ENCODE peak calls at places on chromosomes 12 and 14, in four cellular contexts. M, H, A and C are unnamed samples. For H3K4me1, the result is how much of the 10 kb centered on the place peaks cover.

GRCh38 chr14:32559595-32559994 is 230.5 kb downstream of the AKAP6 start:
- DNase-seq in H (no peak), M (peak), A (no peak), C (no peak)

GRCh38 chr12:26122681-26123481 is 2.0 kb downstream of the BHLHE41 start:
- DNase-seq in M (peak), H (peak), A (peak), C (peak)

GRCh38 chr12:46692606-46693005 is 133.2 kb downstream of the SLC38A4 start:
- DNase-seq in H (no peak), A (no peak), M (no peak), C (no peak)

GRCh38 chr14:56471056-56471455 is 108.5 kb upstream of the TMEM260 start:
- DNase-seq in A (no peak), H (no peak), M (no peak), C (no peak)

GRCh38 chr14:71555654-71556559 is 376.3 kb upstream of the RGS6 start:
- DNase-seq in M (peak), A (peak), H (no peak), C (peak)

GRCh38 chr14:22422238-22422637 is 166.8 kb downstream of the DAD1 start:
- DNase-seq in A (no peak), H (no peak), M (no peak), C (no peak)

GRCh38 chr12:13039557-13039956 is 4.6 kb upstream of the FAM234B start:
- DNase-seq in H (no peak), M (no peak), A (peak), C (no peak)

GRCh38 chr12:92933606-92934005 is 4.5 kb upstream of the EEA1 start:
- DNase-seq in H (no peak), M (no peak), A (no peak), C (no peak)

GRCh38 chr12:3271146-3271545 is 194.0 kb downstream of the TSPAN9 start:
- DNase-seq in A (no peak), M (no peak), H (no peak), C (no peak)

GRCh38 chr12:48001426-48002178 is 2.7 kb downstream of the COL2A1 start:
- DNase-seq in A (peak), M (peak), H (no peak), C (no peak)

GRCh38 chr12:49982246-49983229 is 9.8 kb downstream of the AQP6 start:
- DNase-seq in M (peak), A (no peak), H (no peak), C (no peak)

GRCh38 chr12:44240186-44240585 is 404.3 kb downstream of the TMEM117 start:
- DNase-seq in M (no peak), A (no peak), H (no peak), C (no peak)

GRCh38 chr12:202081-202731 is 11.8 kb downstream of the SLC6A12 start:
- DNase-seq in M (no peak), H (no peak), A (no peak), C (no peak)

GRCh38 chr12:82124711-82125110 is 233.5 kb downstream of the CCDC59 start:
- DNase-seq in M (no peak), H (no peak), A (peak), C (no peak)

GRCh38 chr14:20477211-20477876 is 8.1 kb downstream of the PNP start:
- DNase-seq in A (no peak), H (peak), M (peak), C (peak)

GRCh38 chr12:14774944-14775651 is 28.2 kb downstream of the WBP11 start:
- DNase-seq in H (peak), M (peak), A (peak), C (peak)

GRCh38 chr12:53951577-53952334 is 2.9 kb upstream of the HOXC12 start:
- DNase-seq in M (no peak), H (no peak), A (no peak), C (no peak)

GRCh38 chr14:21275261-21275858 is 4.5 kb upstream of the RPGRIP1 start:
- DNase-seq in H (no peak), A (no peak), M (no peak), C (no peak)

GRCh38 chr12:52804029-52804428 is 8.1 kb upstream of the KRT3 start:
- DNase-seq in H (no peak), M (no peak), A (peak), C (no peak)

GRCh38 chr12:52669426-52669825 is 10.8 kb downstream of the KRT1 start:
- DNase-seq in M (no peak), A (no peak), H (no peak), C (no peak)

GRCh38 chr14:58876613-58877012 is 238.9 kb downstream of the DACT1 start:
- DNase-seq in H (no peak), M (peak), A (no peak), C (no peak)

GRCh38 chr14:68181395-68182326 is 362.1 kb downstream of the RAD51B start:
- DNase-seq in A (no peak), H (no peak), M (peak), C (no peak)

GRCh38 chr12:54039417-54040147 is 6.7 kb downstream of the HOXC5 start:
- DNase-seq in M (no peak), H (peak), A (no peak), C (no peak)

GRCh38 chr12:49776858-49777257 is 35.5 kb downstream of the TMBIM6 start:
- DNase-seq in H (no peak), A (no peak), M (no peak), C (no peak)

GRCh38 chr14:99125113-99125512 is 146.9 kb downstream of the BCL11B start:
- DNase-seq in H (no peak), A (no peak), M (no peak), C (no peak)

GRCh38 chr12:100666588-100666987 is 93.1 kb downstream of the GAS2L3 start:
- DNase-seq in A (no peak), H (no peak), M (no peak), C (no peak)

GRCh38 chr12:114444422-114445279 is 38.7 kb upstream of the TBX5 start:
- DNase-seq in M (no peak), H (no peak), A (peak), C (no peak)

GRCh38 chr14:99563749-99564129 is 40.3 kb downstream of the CCDC85C start:
- DNase-seq in A (no peak), M (no peak), H (no peak), C (no peak)

GRCh38 chr12:71938728-71939385 is at the start of gene TPH2:
- DNase-seq in A (peak), M (peak), H (no peak), C (peak)

GRCh38 chr12:75660805-75661404 is 149.5 kb upstream of the KRR1 start:
- DNase-seq in A (no peak), M (no peak), H (no peak), C (no peak)
- H3K27ac ChIP-seq in A (no peak), M (no peak), H (no peak), C (no peak)

GRCh38 chr12:128819293-128820144 is 4.2 kb downstream of the SLC15A4 start:
- DNase-seq in H (no peak), A (no peak), M (no peak), C (no peak)
- H3K4me1 ChIP-seq in H (under half), A (under half), M (under half), C (half or more)

DNA sequence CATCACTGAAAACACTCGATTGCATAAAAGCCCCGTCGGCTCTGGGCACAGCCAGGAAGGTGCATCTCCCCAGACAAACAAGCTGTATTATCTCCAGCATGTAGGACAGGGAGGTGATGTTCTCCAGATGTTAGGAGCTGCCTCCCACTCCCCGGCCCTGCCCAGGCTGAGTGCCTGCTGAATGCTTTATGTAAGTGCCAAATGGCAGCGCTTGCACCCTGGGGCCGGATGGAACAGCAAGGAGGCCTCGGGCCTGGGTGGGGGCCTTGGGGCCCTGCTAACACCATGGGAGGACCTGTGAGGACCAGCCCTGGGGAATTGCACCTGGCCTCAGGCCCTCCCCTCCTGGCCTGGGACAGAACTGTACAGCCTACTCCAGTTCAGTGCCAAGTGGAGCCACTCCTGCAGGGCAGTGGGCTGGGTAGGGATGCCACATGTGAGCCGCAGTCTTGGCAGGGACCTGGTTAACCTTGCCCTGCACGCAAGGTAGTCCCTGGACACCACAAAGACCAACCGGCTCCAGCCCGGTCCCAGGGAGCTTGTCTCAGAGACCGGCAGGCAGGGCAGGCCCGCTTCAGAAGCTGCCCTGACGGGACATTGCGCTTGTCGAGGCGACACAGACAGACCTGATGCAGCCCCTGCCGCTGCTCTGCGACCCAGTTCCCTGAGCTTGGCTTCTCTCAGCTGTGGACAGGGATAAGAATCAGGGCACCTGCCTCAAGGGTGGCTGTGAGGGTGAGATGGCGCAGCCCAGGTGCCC is 35.3 kb upstream of the PPP1R13B start:
- DNase-seq in A (no peak), H (no peak), M (peak), C (no peak)
- H3K27ac ChIP-seq in A (no peak), H (no peak), M (peak), C (no peak)

GRCh38 chr12:89183985-89184435 is 168.3 kb downstream of the DUSP6 start:
- DNase-seq in M (peak), A (peak), H (peak), C (no peak)
- H3K4me1 ChIP-seq in M (under half), A (under half), H (under half), C (under half)

GRCh38 chr14:43548368-43548767 is 958.7 kb downstream of the FSCB start:
- DNase-seq in A (no peak), M (no peak), H (no peak), C (no peak)
- H3K27ac ChIP-seq in A (no peak), M (no peak), H (no peak), C (no peak)

DNA sequence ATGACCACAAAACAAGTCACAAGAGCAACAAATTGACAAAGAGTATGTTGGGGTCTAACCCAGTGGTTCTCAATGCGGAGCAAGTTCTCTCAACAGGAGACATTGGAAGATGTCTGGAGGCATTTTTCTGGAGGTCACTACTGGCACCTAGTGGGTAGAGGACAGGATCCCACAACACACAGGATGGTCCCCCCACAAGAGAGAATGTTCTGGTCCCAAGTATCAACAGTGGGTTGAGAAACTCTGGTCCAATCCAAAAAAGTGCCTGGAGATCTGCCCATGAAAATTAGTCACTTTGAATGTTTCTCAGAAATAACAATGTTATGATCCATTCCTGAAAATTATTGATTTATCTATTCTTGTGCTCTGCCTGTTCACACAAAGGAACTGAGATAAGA is 3.3 kb downstream of the SSH1 start:
- DNase-seq in H (peak), M (peak), A (peak), C (no peak)
- H3K4me1 ChIP-seq in H (under half), M (under half), A (under half), C (under half)